ENCODE peak calls at places on chromosomes 2 and 18, in five cellular contexts. Y is A673; E is cardiac muscle cell; N is activated naive CD4-positive, alpha-beta T cell treated with anti-CD3 and anti-CD28 coated beads, Interleukin-2, amount 50 U/mL, for 16 hours; X is psoas muscle. P is an unnamed sample.

GRCh38 chr2:8312861-8313768 is 368.7 kb upstream of the ID2 start:
- DNase-seq in Y (peak), E (no peak), N (no peak), X (no peak), P (no peak)

GRCh38 chr2:96491860-96492497 is 13.2 kb downstream of the NEURL3 start:
- DNase-seq in Y (no peak), E (no peak), N (no peak), X (no peak), P (no peak)

GRCh38 chr2:64359892-64360657 is 93.9 kb upstream of the LGALSL start:
- DNase-seq in Y (no peak), E (peak), N (peak), X (peak), P (no peak)

GRCh38 chr2:236928353-236929153 is 157.1 kb upstream of the COPS8 start:
- DNase-seq in Y (no peak), E (no peak), N (no peak), X (no peak), P (no peak)

GRCh38 chr2:40179801-40180200 is 272.1 kb downstream of the SLC8A1 start:
- DNase-seq in Y (no peak), E (no peak), N (no peak), X (no peak), P (no peak)

GRCh38 chr18:50286391-50287027 is 983 bp downstream of the CXXC1 start:
- DNase-seq in Y (no peak), E (no peak), N (no peak), X (no peak), P (peak)

GRCh38 chr2:183232161-183232865 is 108.1 kb downstream of the NUP35 start:
- DNase-seq in Y (no peak), E (no peak), N (no peak), X (no peak), P (no peak)

GRCh38 chr2:216545359-216545758 is 46.7 kb downstream of the RPL37A start:
- DNase-seq in Y (peak), E (no peak), N (no peak), X (no peak), P (no peak)

GRCh38 chr2:238107525-238108422 is 7.6 kb downstream of the ESPNL start:
- DNase-seq in Y (no peak), E (no peak), N (no peak), X (peak), P (no peak)

GRCh38 chr18:57030417-57030816 is 116.5 kb upstream of the BOD1L2 start:
- DNase-seq in Y (no peak), E (no peak), N (no peak), X (no peak), P (no peak)

GRCh38 chr2:60516383-60516811 is 37.1 kb downstream of the BCL11A start:
- DNase-seq in Y (peak), E (no peak), N (no peak), X (no peak), P (peak)

P was measured in dermis microvascular lymphatic vessel endothelial cell.